ENCODE peak calls at places on chromosomes 16 and 17, in nine cellular contexts. One of them, this sample, is unnamed.

GRCh38 chr17:6800422-6801027 is 24.5 kb downstream of the FBXO39 start:
- DNase-seq in spleen: no peak
- DNase-seq in AG20443: no peak
- DNase-seq in GM04504: no peak
- DNase-seq in activated CD4-positive, alpha-beta T cell treated with anti-CD3 and anti-CD28 coated beads, Interleukin-2, amount 50 U/mL, for 24 hours: no peak
- DNase-seq in choroid plexus epithelial cell: no peak
- DNase-seq in posterior cingulate gyrus: no peak
- DNase-seq in GM12892: no peak
- DNase-seq in astrocyte of the spinal cord: no peak
- DNase-seq in this sample: no peak

GRCh38 chr16:87350681-87351319 is 32.8 kb downstream of the FBXO31 start:
- DNase-seq in spleen: no peak
- DNase-seq in AG20443: peak
- DNase-seq in GM04504: peak
- DNase-seq in activated CD4-positive, alpha-beta T cell treated with anti-CD3 and anti-CD28 coated beads, Interleukin-2, amount 50 U/mL, for 24 hours: no peak
- DNase-seq in choroid plexus epithelial cell: no peak
- DNase-seq in posterior cingulate gyrus: peak
- DNase-seq in GM12892: no peak
- DNase-seq in astrocyte of the spinal cord: no peak
- DNase-seq in this sample: peak

GRCh38 chr17:12821376-12821940 is 32.2 kb downstream of the ARHGAP44 start:
- DNase-seq in spleen: no peak
- DNase-seq in AG20443: no peak
- DNase-seq in GM04504: no peak
- DNase-seq in activated CD4-positive, alpha-beta T cell treated with anti-CD3 and anti-CD28 coated beads, Interleukin-2, amount 50 U/mL, for 24 hours: no peak
- DNase-seq in choroid plexus epithelial cell: peak
- DNase-seq in posterior cingulate gyrus: no peak
- DNase-seq in GM12892: no peak
- DNase-seq in astrocyte of the spinal cord: peak
- DNase-seq in this sample: no peak

GRCh38 chr17:77489898-77490265 is 349.1 kb downstream of the SEC14L1 start:
- DNase-seq in spleen: peak
- DNase-seq in AG20443: peak
- DNase-seq in GM04504: no peak
- DNase-seq in activated CD4-positive, alpha-beta T cell treated with anti-CD3 and anti-CD28 coated beads, Interleukin-2, amount 50 U/mL, for 24 hours: no peak
- DNase-seq in choroid plexus epithelial cell: no peak
- DNase-seq in posterior cingulate gyrus: peak
- DNase-seq in GM12892: no peak
- DNase-seq in astrocyte of the spinal cord: no peak
- DNase-seq in this sample: peak

GRCh38 chr16:85172465-85173071 is 60.3 kb upstream of the CIBAR2 start:
- DNase-seq in spleen: no peak
- DNase-seq in AG20443: peak
- DNase-seq in GM04504: no peak
- DNase-seq in activated CD4-positive, alpha-beta T cell treated with anti-CD3 and anti-CD28 coated beads, Interleukin-2, amount 50 U/mL, for 24 hours: no peak
- DNase-seq in choroid plexus epithelial cell: no peak
- DNase-seq in posterior cingulate gyrus: peak
- DNase-seq in GM12892: no peak
- DNase-seq in astrocyte of the spinal cord: no peak
- DNase-seq in this sample: peak

GRCh38 chr16:72957303-72958277 is 90.3 kb downstream of the ZFHX3 start:
- DNase-seq in spleen: no peak
- DNase-seq in AG20443: no peak
- DNase-seq in GM04504: no peak
- DNase-seq in activated CD4-positive, alpha-beta T cell treated with anti-CD3 and anti-CD28 coated beads, Interleukin-2, amount 50 U/mL, for 24 hours: no peak
- DNase-seq in choroid plexus epithelial cell: no peak
- DNase-seq in posterior cingulate gyrus: peak
- DNase-seq in GM12892: no peak
- DNase-seq in astrocyte of the spinal cord: no peak
- DNase-seq in this sample: no peak

GRCh38 chr16:72458035-72458434 is 286.1 kb upstream of the PMFBP1 start:
- DNase-seq in spleen: no peak
- DNase-seq in AG20443: no peak
- DNase-seq in GM04504: no peak
- DNase-seq in activated CD4-positive, alpha-beta T cell treated with anti-CD3 and anti-CD28 coated beads, Interleukin-2, amount 50 U/mL, for 24 hours: no peak
- DNase-seq in choroid plexus epithelial cell: no peak
- DNase-seq in posterior cingulate gyrus: no peak
- DNase-seq in GM12892: no peak
- DNase-seq in astrocyte of the spinal cord: no peak
- DNase-seq in this sample: no peak

GRCh38 chr17:36602924-36603384 is 1.6 kb downstream of the MRM1 start:
- DNase-seq in spleen: peak
- DNase-seq in AG20443: peak
- DNase-seq in GM04504: no peak
- DNase-seq in activated CD4-positive, alpha-beta T cell treated with anti-CD3 and anti-CD28 coated beads, Interleukin-2, amount 50 U/mL, for 24 hours: peak
- DNase-seq in choroid plexus epithelial cell: peak
- DNase-seq in posterior cingulate gyrus: peak
- DNase-seq in GM12892: peak
- DNase-seq in astrocyte of the spinal cord: peak
- DNase-seq in this sample: peak

GRCh38 chr16:53944026-53944425 is 240.1 kb downstream of the FTO start:
- DNase-seq in spleen: no peak
- DNase-seq in AG20443: no peak
- DNase-seq in GM04504: no peak
- DNase-seq in activated CD4-positive, alpha-beta T cell treated with anti-CD3 and anti-CD28 coated beads, Interleukin-2, amount 50 U/mL, for 24 hours: no peak
- DNase-seq in choroid plexus epithelial cell: no peak
- DNase-seq in posterior cingulate gyrus: no peak
- DNase-seq in GM12892: no peak
- DNase-seq in astrocyte of the spinal cord: no peak
- DNase-seq in this sample: no peak

GRCh38 chr17:48612456-48612853 is 1.6 kb upstream of the HOXB7 start:
- DNase-seq in spleen: no peak
- DNase-seq in AG20443: no peak
- DNase-seq in GM04504: no peak
- DNase-seq in activated CD4-positive, alpha-beta T cell treated with anti-CD3 and anti-CD28 coated beads, Interleukin-2, amount 50 U/mL, for 24 hours: no peak
- DNase-seq in choroid plexus epithelial cell: no peak
- DNase-seq in posterior cingulate gyrus: no peak
- DNase-seq in GM12892: no peak
- DNase-seq in astrocyte of the spinal cord: peak
- DNase-seq in this sample: peak

GRCh38 chr17:81687770-81688541 is 4.1 kb downstream of the HGS start:
- DNase-seq in spleen: no peak
- DNase-seq in AG20443: no peak
- DNase-seq in GM04504: no peak
- DNase-seq in activated CD4-positive, alpha-beta T cell treated with anti-CD3 and anti-CD28 coated beads, Interleukin-2, amount 50 U/mL, for 24 hours: no peak
- DNase-seq in choroid plexus epithelial cell: no peak
- DNase-seq in posterior cingulate gyrus: no peak
- DNase-seq in GM12892: no peak
- DNase-seq in astrocyte of the spinal cord: no peak
- DNase-seq in this sample: no peak

GRCh38 chr16:51723016-51723724 is 572.1 kb upstream of the SALL1 start:
- DNase-seq in spleen: no peak
- DNase-seq in AG20443: no peak
- DNase-seq in GM04504: no peak
- DNase-seq in activated CD4-positive, alpha-beta T cell treated with anti-CD3 and anti-CD28 coated beads, Interleukin-2, amount 50 U/mL, for 24 hours: no peak
- DNase-seq in choroid plexus epithelial cell: no peak
- DNase-seq in posterior cingulate gyrus: no peak
- DNase-seq in GM12892: no peak
- DNase-seq in astrocyte of the spinal cord: no peak
- DNase-seq in this sample: no peak

GRCh38 chr17:40025991-40026815 is 11.0 kb downstream of the CSF3 start:
- DNase-seq in spleen: no peak
- DNase-seq in AG20443: peak
- DNase-seq in GM04504: no peak
- DNase-seq in activated CD4-positive, alpha-beta T cell treated with anti-CD3 and anti-CD28 coated beads, Interleukin-2, amount 50 U/mL, for 24 hours: no peak
- DNase-seq in choroid plexus epithelial cell: peak
- DNase-seq in posterior cingulate gyrus: peak
- DNase-seq in GM12892: peak
- DNase-seq in astrocyte of the spinal cord: peak
- DNase-seq in this sample: no peak

GRCh38 chr16:56606071-56606687 is 2.2 kb upstream of the MT2A start:
- DNase-seq in spleen: no peak
- DNase-seq in AG20443: peak
- DNase-seq in GM04504: no peak
- DNase-seq in activated CD4-positive, alpha-beta T cell treated with anti-CD3 and anti-CD28 coated beads, Interleukin-2, amount 50 U/mL, for 24 hours: no peak
- DNase-seq in choroid plexus epithelial cell: no peak
- DNase-seq in posterior cingulate gyrus: no peak
- DNase-seq in GM12892: no peak
- DNase-seq in astrocyte of the spinal cord: no peak
- DNase-seq in this sample: peak

GRCh38 chr17:29643817-29644160 is 21.1 kb upstream of the CORO6 start:
- DNase-seq in spleen: no peak
- DNase-seq in AG20443: no peak
- DNase-seq in GM04504: no peak
- DNase-seq in activated CD4-positive, alpha-beta T cell treated with anti-CD3 and anti-CD28 coated beads, Interleukin-2, amount 50 U/mL, for 24 hours: no peak
- DNase-seq in choroid plexus epithelial cell: no peak
- DNase-seq in posterior cingulate gyrus: no peak
- DNase-seq in GM12892: no peak
- DNase-seq in astrocyte of the spinal cord: no peak
- DNase-seq in this sample: no peak

GRCh38 chr17:1865252-1866037 is 35.6 kb downstream of the RPA1 start:
- DNase-seq in spleen: peak
- DNase-seq in AG20443: peak
- DNase-seq in GM04504: no peak
- DNase-seq in activated CD4-positive, alpha-beta T cell treated with anti-CD3 and anti-CD28 coated beads, Interleukin-2, amount 50 U/mL, for 24 hours: no peak
- DNase-seq in choroid plexus epithelial cell: peak
- DNase-seq in posterior cingulate gyrus: no peak
- DNase-seq in GM12892: peak
- DNase-seq in astrocyte of the spinal cord: peak
- DNase-seq in this sample: peak

This sample was measured in myocyte.